ENCODE peak calls at places on chromosomes 7 and 10, in five cellular contexts. I is PC-3, M is small intestine, L is heart left ventricle, T is NT2/D1. W is an unnamed sample.
A peak's percentile ranks its signal among the peaks of the same experiment; 100 is the strongest.

GRCh38 chr7:23012797-23013714 is 874 bp downstream of the HYCC1 start:
- DNase-seq in I (peak; percentile 18), M (peak; percentile 37), L (peak; percentile 46), T (no peak), W (peak; percentile 15)

GRCh38 chr7:25968205-25968993 is 183.6 kb upstream of the NFE2L3 start:
- DNase-seq in I (no peak), M (no peak), L (no peak), T (no peak), W (peak; percentile 70)

GRCh38 chr7:32501522-32501921 is 6.2 kb downstream of the AVL9 start:
- DNase-seq in I (peak; percentile 72), M (no peak), L (no peak), T (no peak), W (no peak)

GRCh38 chr10:9895981-9896380 is 1121.7 kb upstream of the CELF2 start:
- DNase-seq in I (no peak), M (no peak), L (no peak), T (no peak), W (no peak)

GRCh38 chr7:110386914-110387313 is 704.0 kb upstream of the LRRN3 start:
- DNase-seq in I (peak; percentile 85), M (no peak), L (no peak), T (no peak), W (no peak)

GRCh38 chr10:74227697-74228424 is 76.8 kb downstream of the ADK start:
- DNase-seq in I (peak; percentile 96), M (peak; percentile 10), L (no peak), T (no peak), W (no peak)

GRCh38 chr7:88756806-88757205 is 2.7 kb upstream of the ZNF804B start:
- DNase-seq in I (no peak), M (no peak), L (no peak), T (no peak), W (no peak)

GRCh38 chr10:115082521-115082920 is 10.6 kb upstream of the ATRNL1 start:
- DNase-seq in I (no peak), M (no peak), L (no peak), T (no peak), W (no peak)

GRCh38 chr10:110765513-110766375 is 106.0 kb upstream of the PDCD4 start:
- DNase-seq in I (no peak), M (no peak), L (no peak), T (no peak), W (no peak)

GRCh38 chr7:126578338-126578737 is 674.4 kb downstream of the GRM8 start:
- DNase-seq in I (no peak), M (no peak), L (no peak), T (no peak), W (no peak)

GRCh38 chr7:19674266-19674960 is 34.4 kb downstream of the POLR1F start:
- DNase-seq in I (no peak), M (no peak), L (no peak), T (no peak), W (no peak)

GRCh38 chr7:128303133-128303532 is 40.6 kb downstream of the RBM28 start:
- DNase-seq in I (no peak), M (no peak), L (no peak), T (no peak), W (no peak)

GRCh38 chr10:122053314-122053713 is 64.4 kb downstream of the TACC2 start:
- DNase-seq in I (no peak), M (no peak), L (no peak), T (no peak), W (no peak)

DNA sequence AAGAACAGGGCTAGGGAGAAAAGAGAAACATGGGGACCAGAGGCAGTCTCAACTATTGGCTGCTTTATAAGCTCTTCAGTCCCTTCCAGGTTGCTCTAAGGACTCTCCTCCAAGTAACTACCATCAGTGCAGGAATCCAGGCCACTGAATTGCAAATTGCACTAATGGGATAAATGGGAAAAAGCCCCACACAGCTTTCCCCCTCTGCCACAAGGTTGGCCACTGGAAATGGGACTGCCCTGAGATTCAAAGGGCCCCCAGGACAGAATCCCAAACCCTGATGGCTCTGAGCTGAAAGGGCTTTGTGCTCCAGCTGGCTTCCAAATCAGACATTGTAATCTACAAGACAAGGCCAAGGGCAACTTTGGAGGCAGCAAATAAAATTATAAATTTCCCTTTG is 633.2 kb downstream of the ACTR3B start:
- DNase-seq in I (no peak), M (no peak), L (no peak), T (no peak), W (no peak)
- H3K9me3 ChIP-seq in I (peaks cover 16% of the 10 kb centered on the region), M (peaks cover 3% of the 10 kb centered on the region), L (peaks cover 14% of the 10 kb centered on the region), T (peaks cover 32% of the 10 kb centered on the region), W (no peaks in the 10 kb centered on the region)

GRCh38 chr7:158468225-158468624 is 119.4 kb downstream of the PTPRN2 start:
- DNase-seq in I (no peak), M (no peak), L (no peak), T (no peak), W (no peak)
- H3K9me3 ChIP-seq in I (no peaks in the 10 kb centered on the region), M (no peaks in the 10 kb centered on the region), L (no peaks in the 10 kb centered on the region), T (no peaks in the 10 kb centered on the region), W (no peaks in the 10 kb centered on the region)

DNA sequence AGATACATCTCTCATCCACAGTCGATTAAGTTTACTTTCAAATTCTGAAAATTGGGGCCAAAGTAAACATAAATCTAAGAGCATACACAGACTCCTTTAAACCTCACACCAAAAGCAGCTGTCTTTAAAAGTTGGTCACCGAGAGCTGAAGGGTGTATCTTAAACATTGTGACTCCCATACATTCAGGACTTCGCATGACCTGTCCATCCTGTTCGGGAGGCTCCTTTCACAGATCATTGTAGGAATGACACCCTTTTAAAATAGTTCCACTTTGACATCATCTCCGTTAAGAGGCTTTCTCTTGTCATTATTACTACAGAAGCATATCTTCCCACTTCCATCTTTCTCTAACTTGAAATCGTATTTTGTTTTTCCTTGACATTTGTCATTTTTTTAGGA is 440.0 kb downstream of the DNAJB9 start:
- DNase-seq in I (no peak), M (no peak), L (no peak), T (no peak), W (no peak)
- H3K9me3 ChIP-seq in I (no peaks in the 10 kb centered on the region), M (no peaks in the 10 kb centered on the region), L (no peaks in the 10 kb centered on the region), T (no peaks in the 10 kb centered on the region), W (no peaks in the 10 kb centered on the region)

GRCh38 chr10:101744267-101744666 is 31.6 kb downstream of the FGF8 start:
- DNase-seq in I (no peak), M (no peak), L (no peak), T (no peak), W (no peak)
- H3K9me3 ChIP-seq in I (no peaks in the 10 kb centered on the region), M (no peaks in the 10 kb centered on the region), L (no peaks in the 10 kb centered on the region), T (no peaks in the 10 kb centered on the region), W (no peaks in the 10 kb centered on the region)

GRCh38 chr7:153457796-153458195 is 594.4 kb upstream of the DPP6 start:
- DNase-seq in I (no peak), M (no peak), L (no peak), T (no peak), W (no peak)
- H3K9me3 ChIP-seq in I (peaks cover 5% of the 10 kb centered on the region), M (peaks cover 1% of the 10 kb centered on the region), L (peaks cover 10% of the 10 kb centered on the region), T (peaks cover 9% of the 10 kb centered on the region), W (no peaks in the 10 kb centered on the region)

GRCh38 chr7:158371856-158372255 is 215.8 kb downstream of the PTPRN2 start:
- DNase-seq in I (no peak), M (no peak), L (no peak), T (no peak), W (no peak)

GRCh38 chr7:158374586-158374985 is 213.0 kb downstream of the PTPRN2 start:
- DNase-seq in I (peak; percentile 47), M (no peak), L (no peak), T (no peak), W (no peak)

GRCh38 chr7:158372400-158373302 is 215.0 kb downstream of the PTPRN2 start:
- DNase-seq in I (no peak), M (no peak), L (no peak), T (no peak), W (no peak)

GRCh38 chr7:158375034-158375433 is 212.6 kb downstream of the PTPRN2 start:
- DNase-seq in I (peak; percentile 4), M (no peak), L (no peak), T (no peak), W (no peak)

DNA sequence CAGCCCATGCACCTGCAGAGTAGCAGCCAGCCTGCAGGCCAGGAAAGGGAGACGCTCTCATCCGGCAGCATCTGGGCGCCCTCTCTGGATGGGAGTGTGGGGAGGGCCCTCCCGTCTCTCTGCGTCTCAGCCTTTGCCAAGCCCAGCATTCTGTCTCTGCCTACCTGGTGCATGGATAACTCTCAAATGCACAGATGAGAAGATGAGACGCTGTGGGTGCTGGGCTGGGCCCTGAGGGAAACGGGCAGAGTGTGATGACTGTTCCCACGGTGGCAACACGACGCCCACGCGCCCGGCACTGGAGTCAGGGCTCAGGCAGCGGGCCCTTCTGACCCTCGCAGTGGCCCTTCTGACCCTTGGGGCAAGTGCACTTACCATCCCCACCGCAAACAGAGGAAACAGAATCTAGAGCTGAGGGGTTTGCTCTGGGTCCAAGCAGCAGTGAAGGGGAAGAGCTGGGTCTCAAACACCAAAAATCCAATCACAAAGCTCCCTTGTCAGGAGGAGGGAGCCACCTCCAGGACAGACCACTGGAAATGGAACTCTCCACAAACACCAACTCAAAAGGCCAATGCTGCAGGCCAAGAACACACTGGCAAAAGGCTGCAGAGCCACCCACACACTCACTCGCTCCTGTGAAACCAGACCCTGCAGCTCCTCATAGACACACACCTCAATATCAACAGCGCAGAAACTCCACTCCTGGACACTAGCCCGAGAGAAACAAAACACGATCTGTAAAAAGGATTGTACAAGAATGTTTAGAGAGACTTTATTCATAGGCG is 213.7 kb downstream of the PTPRN2 start:
- DNase-seq in I (no peak), M (no peak), L (no peak), T (no peak), W (no peak)
- H3K9me3 ChIP-seq in I (no peaks in the 10 kb centered on the region), M (no peaks in the 10 kb centered on the region), L (no peaks in the 10 kb centered on the region), T (no peaks in the 10 kb centered on the region), W (no peaks in the 10 kb centered on the region)

GRCh38 chr10:130740788-130741785 is 570.4 kb downstream of the TCERG1L start:
- DNase-seq in I (no peak), M (no peak), L (no peak), T (no peak), W (no peak)

GRCh38 chr10:130743751-130744191 is 567.8 kb downstream of the TCERG1L start:
- DNase-seq in I (no peak), M (no peak), L (no peak), T (no peak), W (no peak)

GRCh38 chr10:130740166-130740565 is 571.4 kb downstream of the TCERG1L start:
- DNase-seq in I (no peak), M (no peak), L (no peak), T (no peak), W (no peak)

GRCh38 chr10:130742936-130743675 is 568.4 kb downstream of the TCERG1L start:
- DNase-seq in I (no peak), M (no peak), L (no peak), T (no peak), W (no peak)

DNA sequence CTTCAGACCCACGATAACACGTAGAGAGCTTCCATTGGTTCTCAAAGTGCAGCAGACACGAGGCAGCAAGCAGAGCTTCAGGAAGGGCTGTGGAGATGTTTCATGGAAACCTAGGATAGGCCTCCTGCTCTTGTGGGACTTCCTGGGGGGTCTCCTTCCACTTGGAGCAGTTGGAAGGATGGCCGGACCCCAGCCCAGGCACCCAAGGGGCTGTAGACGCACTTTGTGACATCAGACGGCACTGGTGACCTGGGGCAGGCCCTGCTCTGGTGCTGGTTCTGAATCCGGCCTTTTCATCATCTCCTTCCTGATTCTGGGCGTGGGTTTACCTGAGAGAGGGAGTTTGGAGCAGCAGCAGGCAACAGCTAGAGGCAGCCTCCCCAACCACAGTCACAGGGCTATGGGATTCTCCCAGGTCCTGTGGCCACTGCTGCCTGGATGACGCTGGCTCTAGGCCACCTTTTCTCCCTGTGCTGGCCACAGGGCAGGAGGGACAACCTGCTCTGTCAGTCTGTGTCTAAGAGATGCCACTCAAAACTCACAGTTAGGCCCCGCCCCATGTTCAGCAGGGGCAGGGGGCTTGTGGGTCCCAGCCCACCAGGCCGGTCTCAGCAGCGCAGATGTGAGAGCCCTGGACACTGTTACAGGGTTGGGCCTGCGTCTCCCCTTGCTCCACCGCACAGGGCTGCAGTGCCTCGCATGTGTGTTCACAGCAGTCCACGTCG is 569.5 kb downstream of the TCERG1L start:
- DNase-seq in I (no peak), M (no peak), L (no peak), T (no peak), W (no peak)
- H3K9me3 ChIP-seq in I (no peaks in the 10 kb centered on the region), M (no peaks in the 10 kb centered on the region), L (no peaks in the 10 kb centered on the region), T (no peaks in the 10 kb centered on the region), W (no peaks in the 10 kb centered on the region)